ENCODE peak calls at places on chromosomes 13 and 19, in nine cellular contexts. I is HEK293T; H is SJSA1; U is fibroblast of lung; R is NCI-H1436; L is fibroblast of the aortic adventitia; Q is GM23248; F is stimulated activated naive B cell treated with anti-CD40 and anti-IgM and Interleukin-4, amounts not matched to agents 10 μg/mL and 1 μg/mL and 100 μg/mL, for 72 hours; V is GM20000. W is an unnamed sample.

GRCh38 chr19:17256130-17256529 is 8.4 kb downstream of the USHBP1 start:
- DNase-seq in R (no peak), V (no peak), L (no peak), F (no peak), H (no peak), Q (no peak), U (no peak), I (no peak), W (no peak)

GRCh38 chr19:38538793-38539528 is 78.8 kb downstream of the MAP4K1 start:
- DNase-seq in R (no peak), L (peak; percentile 4), Q (no peak), I (no peak), U (peak; percentile 7), H (no peak), V (no peak), F (no peak), W (no peak)

GRCh38 chr13:54640719-54641118 is 1612.1 kb downstream of the OLFM4 start:
- DNase-seq in L (no peak), U (no peak), F (no peak), H (no peak), I (no peak), V (no peak), R (no peak), Q (no peak), W (no peak)

GRCh38 chr19:6837525-6837924 is 49.9 kb upstream of the ADGRE1 start:
- DNase-seq in V (no peak), H (no peak), U (no peak), F (no peak), I (no peak), R (no peak), L (no peak), Q (no peak), W (no peak)

GRCh38 chr13:27968316-27969072 is 621 bp downstream of the CDX2 start:
- DNase-seq in Q (no peak), L (no peak), R (no peak), I (peak; percentile 27), H (no peak), V (peak; percentile 53), U (no peak), F (no peak), W (no peak)

GRCh38 chr19:44512326-44513298 is 12.3 kb upstream of the ZNF180 start:
- DNase-seq in F (no peak), Q (peak; percentile 76), V (no peak), R (peak; percentile 5), I (peak; percentile 60), U (peak; percentile 35), L (peak; percentile 68), H (peak; percentile 59), W (peak; percentile 39)

GRCh38 chr19:16588089-16588823 is 16.0 kb upstream of the SLC35E1 start:
- DNase-seq in H (no peak), Q (no peak), V (peak; percentile 84), R (peak; percentile 2), I (no peak), F (peak; percentile 86), U (peak; percentile 50), L (peak; percentile 42), W (no peak)

GRCh38 chr13:86792153-86792651 is 879.0 kb upstream of the SLITRK5 start:
- DNase-seq in L (no peak), F (no peak), H (no peak), I (no peak), R (no peak), V (no peak), Q (no peak), U (no peak), W (no peak)

GRCh38 chr19:48400018-48400742 is 6.7 kb downstream of the GRIN2D start:
- DNase-seq in L (peak; percentile 86), I (peak; percentile 81), H (peak; percentile 72), Q (peak; percentile 95), F (no peak), R (peak; percentile 76), U (peak; percentile 76), V (peak; percentile 50), W (peak; percentile 66)

W was measured in NCI-H226.